ENCODE peak calls at places on chromosomes 11 and 22, in eight cellular contexts. T is ascending aorta, U is fibroblast of lung, A is thyroid gland, H is NB4, C is Calu3, M is pancreas, J is omental fat pad. P is an unnamed sample.

GRCh38 chr22:48741540-48741939 is 1086.1 kb downstream of the BRD1 start:
- DNase-seq in T (no peak), U (no peak), A (no peak), H (no peak), C (no peak), M (no peak), J (no peak), P (no peak)

GRCh38 chr11:116931206-116931953 is 94.0 kb upstream of the APOA1 start:
- DNase-seq in T (peak), U (peak), A (peak), H (peak), C (no peak), M (no peak), J (no peak), P (no peak)

GRCh38 chr11:84924290-84924689 is 702.9 kb downstream of the DLG2 start:
- DNase-seq in T (no peak), U (no peak), A (peak), H (no peak), C (no peak), M (no peak), J (no peak), P (no peak)

GRCh38 chr22:48362736-48363404 is 1464.8 kb downstream of the BRD1 start:
- DNase-seq in T (peak), U (no peak), A (no peak), H (no peak), C (no peak), M (no peak), J (no peak), P (no peak)

GRCh38 chr22:27748355-27749168 is 53.0 kb downstream of the MN1 start:
- DNase-seq in T (peak), U (peak), A (no peak), H (peak), C (peak), M (no peak), J (no peak), P (no peak)

GRCh38 chr11:95245038-95245437 is 14.0 kb upstream of the SESN3 start:
- DNase-seq in T (no peak), U (peak), A (no peak), H (no peak), C (no peak), M (no peak), J (no peak), P (no peak)

GRCh38 chr11:66996609-66997273 is 21.6 kb downstream of the C11orf86 start:
- DNase-seq in T (no peak), U (peak), A (no peak), H (no peak), C (no peak), M (no peak), J (no peak), P (no peak)

GRCh38 chr22:17881366-17881765 is 107.1 kb upstream of the BID start:
- DNase-seq in T (no peak), U (no peak), A (no peak), H (no peak), C (no peak), M (no peak), J (no peak), P (no peak)

GRCh38 chr11:12706531-12707499 is 32.6 kb downstream of the TEAD1 start:
- DNase-seq in T (no peak), U (no peak), A (no peak), H (no peak), C (no peak), M (no peak), J (no peak), P (no peak)

GRCh38 chr11:79940165-79940564 is 499.3 kb upstream of the TENM4 start:
- DNase-seq in T (no peak), U (peak), A (peak), H (no peak), C (no peak), M (no peak), J (no peak), P (no peak)

GRCh38 chr22:49969751-49970527 is 9.4 kb downstream of the PIM3 start:
- DNase-seq in T (peak), U (no peak), A (no peak), H (no peak), C (no peak), M (peak), J (peak), P (no peak)

GRCh38 chr11:114137838-114138237 is 78.3 kb downstream of the ZBTB16 start:
- DNase-seq in T (no peak), U (no peak), A (no peak), H (no peak), C (no peak), M (no peak), J (no peak), P (peak)

GRCh38 chr11:28696591-28696990 is 588.4 kb downstream of the METTL15 start:
- DNase-seq in T (no peak), U (peak), A (no peak), H (no peak), C (no peak), M (no peak), J (no peak), P (no peak)

GRCh38 chr11:45048870-45049825 is 97.3 kb upstream of the PRDM11 start:
- DNase-seq in T (no peak), U (no peak), A (peak), H (no peak), C (no peak), M (no peak), J (no peak), P (no peak)

GRCh38 chr11:57940044-57940781 is 83.5 kb upstream of the OR9Q1 start:
- DNase-seq in T (no peak), U (no peak), A (no peak), H (no peak), C (no peak), M (no peak), J (no peak), P (no peak)

GRCh38 chr11:85825590-85825989 is 14.6 kb upstream of the SYTL2 start:
- DNase-seq in T (no peak), U (no peak), A (no peak), H (no peak), C (no peak), M (no peak), J (no peak), P (no peak)

GRCh38 chr11:87473174-87473573 is 435.4 kb downstream of the TMEM135 start:
- DNase-seq in T (no peak), U (peak), A (no peak), H (no peak), C (no peak), M (no peak), J (no peak), P (no peak)

GRCh38 chr11:2741377-2742131 is 41.8 kb upstream of the KCNQ1OT1 start:
- DNase-seq in T (no peak), U (peak), A (no peak), H (peak), C (no peak), M (no peak), J (no peak), P (no peak)

GRCh38 chr22:42202048-42202447 is 68.4 kb downstream of the TCF20 start:
- DNase-seq in T (no peak), U (no peak), A (no peak), H (peak), C (no peak), M (no peak), J (no peak), P (no peak)

GRCh38 chr22:30628491-30628890 is 7.1 kb upstream of the SLC35E4 start:
- DNase-seq in T (no peak), U (no peak), A (peak), H (no peak), C (no peak), M (no peak), J (no peak), P (no peak)

GRCh38 chr11:103395612-103396011 is 286.4 kb downstream of the DYNC2H1 start:
- DNase-seq in T (no peak), U (peak), A (no peak), H (no peak), C (no peak), M (no peak), J (no peak), P (no peak)

GRCh38 chr11:115980336-115980735 is 476.1 kb upstream of the CADM1 start:
- DNase-seq in T (no peak), U (peak), A (no peak), H (no peak), C (no peak), M (no peak), J (no peak), P (peak)

GRCh38 chr11:56905936-56906335 is 82.8 kb upstream of the OR5AK2 start:
- DNase-seq in T (no peak), U (peak), A (no peak), H (no peak), C (no peak), M (no peak), J (no peak), P (no peak)

GRCh38 chr22:35308480-35308945 is 8.8 kb downstream of the TOM1 start:
- DNase-seq in T (peak), U (no peak), A (no peak), H (peak), C (no peak), M (no peak), J (no peak), P (no peak)

GRCh38 chr22:19292262-19293230 is 1.0 kb upstream of the CLTCL1 start:
- DNase-seq in T (peak), U (no peak), A (peak), H (peak), C (no peak), M (peak), J (no peak), P (peak)

GRCh38 chr11:62050716-62051115 is 73.1 kb upstream of the INCENP start:
- DNase-seq in T (no peak), U (no peak), A (no peak), H (no peak), C (no peak), M (no peak), J (no peak), P (no peak)

GRCh38 chr11:116379185-116379828 is 393.5 kb downstream of the BUD13 start:
- DNase-seq in T (no peak), U (peak), A (peak), H (peak), C (peak), M (peak), J (no peak), P (no peak)

GRCh38 chr11:18365736-18366135 is 28.6 kb upstream of the LDHA start:
- DNase-seq in T (no peak), U (no peak), A (no peak), H (no peak), C (no peak), M (no peak), J (no peak), P (no peak)

GRCh38 chr11:119493712-119494111 is 70.7 kb upstream of the THY1 start:
- DNase-seq in T (no peak), U (peak), A (peak), H (peak), C (peak), M (no peak), J (no peak), P (no peak)

GRCh38 chr11:96088914-96089313 is 165.0 kb upstream of the MTMR2 start:
- DNase-seq in T (no peak), U (no peak), A (no peak), H (no peak), C (no peak), M (no peak), J (no peak), P (no peak)

GRCh38 chr11:71354394-71355105 is 93.6 kb downstream of the DHCR7 start:
- DNase-seq in T (no peak), U (no peak), A (no peak), H (no peak), C (no peak), M (no peak), J (no peak), P (no peak)

GRCh38 chr11:120013325-120014250 is 124.3 kb downstream of the TRIM29 start:
- DNase-seq in T (no peak), U (peak), A (peak), H (peak), C (peak), M (peak), J (no peak), P (no peak)

GRCh38 chr22:25777870-25778269 is 35.9 kb downstream of the MYO18B start:
- DNase-seq in T (no peak), U (peak), A (no peak), H (peak), C (peak), M (no peak), J (no peak), P (no peak)
- TF ChIP-seq CTCF in T (no peak), U (peak), A (no peak), H (peak), C (peak), M (no peak), J (no peak), P (no peak)

DNA sequence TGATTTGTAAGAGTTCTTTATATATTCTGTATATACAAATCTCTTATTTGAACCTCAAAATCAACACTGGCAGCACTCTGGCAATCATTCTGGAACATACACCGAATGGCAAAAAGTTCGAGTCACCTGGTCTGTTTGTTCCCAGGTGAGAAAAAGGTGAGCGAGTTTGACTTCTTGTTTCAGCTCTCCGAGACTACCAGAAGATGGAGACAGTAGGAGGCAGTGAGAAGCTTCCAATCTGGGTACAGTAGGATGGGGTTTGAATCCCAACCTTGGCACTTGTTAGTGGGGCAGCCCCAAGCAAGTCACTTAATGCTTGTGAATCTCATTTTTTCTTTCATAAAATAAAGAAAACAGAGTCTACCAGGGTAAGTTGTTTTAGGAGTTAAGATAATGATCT is 76.4 kb downstream of the C2CD3 start:
- DNase-seq in T (no peak), U (no peak), A (no peak), H (no peak), C (no peak), M (no peak), J (no peak), P (no peak)
- TF ChIP-seq CTCF in T (no peak), U (no peak), A (no peak), H (no peak), C (no peak), M (no peak), J (no peak), P (no peak)

GRCh38 chr11:64653388-64653973 is 62.5 kb downstream of the SLC22A12 start:
- DNase-seq in T (no peak), U (no peak), A (no peak), H (no peak), C (no peak), M (no peak), J (no peak), P (no peak)
- TF ChIP-seq CTCF in T (no peak), U (no peak), A (no peak), H (no peak), C (no peak), M (no peak), J (no peak), P (no peak)

GRCh38 chr22:44957267-44957905 is 52.4 kb downstream of the PHF21B start:
- DNase-seq in T (no peak), U (no peak), A (no peak), H (no peak), C (no peak), M (no peak), J (no peak), P (no peak)
- TF ChIP-seq CTCF in T (no peak), U (no peak), A (no peak), H (peak), C (no peak), M (no peak), J (no peak), P (no peak)

DNA sequence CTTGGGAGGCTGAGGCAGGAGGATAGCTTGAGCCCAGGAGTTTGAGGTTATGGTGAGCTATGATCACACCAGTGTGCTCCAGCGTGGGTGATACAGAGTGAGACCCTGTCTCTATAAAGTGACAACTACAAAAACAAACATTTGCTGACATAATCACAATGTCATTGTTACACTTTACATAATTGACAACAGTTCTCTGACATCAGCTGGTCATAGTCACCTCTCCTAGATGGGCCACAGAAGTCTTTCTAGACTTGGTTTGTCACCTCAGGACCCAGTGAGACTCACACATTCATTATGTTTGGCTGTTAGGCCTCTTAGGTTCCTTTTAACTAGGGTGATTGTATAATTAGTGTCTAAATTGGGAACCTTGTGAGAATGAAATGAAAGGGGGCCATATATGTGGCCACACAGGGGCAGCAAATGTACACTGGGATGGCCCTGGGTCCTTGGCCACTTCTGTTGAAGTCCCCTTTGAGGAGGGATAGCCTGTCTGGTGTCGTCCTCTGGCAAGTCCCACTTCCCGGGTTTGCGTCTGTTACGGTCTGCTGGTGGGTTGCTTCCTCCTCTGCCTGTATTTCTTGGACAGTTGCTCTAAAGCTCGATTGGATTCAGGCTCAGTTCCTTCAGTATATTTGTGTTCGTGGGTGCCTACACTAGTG is 5.8 kb upstream of the PPIL2 start:
- DNase-seq in T (no peak), U (no peak), A (no peak), H (peak), C (no peak), M (no peak), J (no peak), P (no peak)
- TF ChIP-seq CTCF in T (no peak), U (no peak), A (no peak), H (no peak), C (no peak), M (no peak), J (no peak), P (no peak)

DNA sequence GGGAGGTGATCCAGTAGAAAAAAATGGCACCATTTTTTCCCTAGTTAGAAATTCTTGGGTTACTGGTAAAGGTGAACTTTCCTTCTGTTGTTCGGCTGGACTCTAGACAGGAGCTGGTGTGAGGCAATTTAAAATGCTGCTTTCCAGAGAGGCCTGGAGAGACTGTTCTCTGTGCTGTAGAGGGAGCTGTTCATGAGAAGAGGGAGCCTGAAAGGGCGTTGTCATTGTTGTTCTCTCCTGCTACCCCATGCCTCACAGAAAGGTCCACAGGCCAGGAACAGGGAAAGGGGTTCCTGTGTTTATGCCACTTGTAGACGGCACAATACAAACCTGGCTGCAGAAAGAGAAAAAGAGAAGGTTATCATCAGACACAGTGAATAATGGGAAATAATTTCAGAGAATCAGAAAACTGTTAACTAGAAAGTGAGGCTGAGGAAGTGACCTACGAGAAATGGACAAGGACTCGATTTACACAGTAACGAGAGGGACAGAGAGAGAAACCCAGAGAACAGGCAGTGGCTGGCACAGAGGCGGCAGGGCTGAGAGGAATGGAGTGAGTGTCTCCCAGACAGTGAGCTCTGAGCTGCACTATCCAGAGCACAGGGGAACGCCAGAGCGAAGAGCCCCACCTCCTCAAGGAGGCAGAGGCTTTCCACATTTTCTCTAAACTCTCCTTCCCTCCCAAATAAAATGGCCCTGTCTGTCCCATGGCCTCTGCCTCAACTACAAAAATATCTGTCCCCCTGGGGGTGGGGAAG is 109.2 kb downstream of the RRM1 start:
- DNase-seq in T (no peak), U (no peak), A (no peak), H (no peak), C (no peak), M (no peak), J (no peak), P (no peak)
- TF ChIP-seq CTCF in T (no peak), U (no peak), A (no peak), H (no peak), C (no peak), M (no peak), J (no peak), P (no peak)

P was measured in lower leg skin.